ENCODE peak calls at places on chromosomes 5 and 9, in seven cellular contexts. H, R, U, Z, K, P and B are unnamed samples.

GRCh38 chr9:136754626-136755284 is 3.3 kb downstream of the LCN8 start:
- DNase-seq in H (no peak), R (no peak), U (no peak), Z (no peak), K (no peak), P (no peak), B (no peak)

GRCh38 chr9:99823392-99824377 is 2.0 kb downstream of the NR4A3 start:
- DNase-seq in H (no peak), R (peak), U (peak), Z (no peak), K (peak), P (peak), B (no peak)

GRCh38 chr9:16708638-16709435 is 161.6 kb downstream of the BNC2 start:
- DNase-seq in H (no peak), R (no peak), U (no peak), Z (no peak), K (peak), P (no peak), B (no peak)

GRCh38 chr5:179766021-179766725 is 27.6 kb upstream of the LTC4S start:
- DNase-seq in H (no peak), R (no peak), U (no peak), Z (no peak), K (peak), P (no peak), B (no peak)

GRCh38 chr9:26159575-26160392 is 481.5 kb upstream of the TUSC1 start:
- DNase-seq in H (no peak), R (no peak), U (no peak), Z (no peak), K (no peak), P (no peak), B (no peak)

GRCh38 chr5:24864244-24864643 is 219.5 kb upstream of the CDH10 start:
- DNase-seq in H (no peak), R (no peak), U (no peak), Z (no peak), K (no peak), P (no peak), B (no peak)

GRCh38 chr9:137158625-137159024 is 11.2 kb downstream of the LRRC26 start:
- DNase-seq in H (no peak), R (no peak), U (no peak), Z (no peak), K (no peak), P (no peak), B (no peak)

GRCh38 chr5:108381034-108381954 is 604 bp downstream of the FBXL17 start:
- DNase-seq in H (peak), R (peak), U (peak), Z (peak), K (peak), P (peak), B (no peak)

GRCh38 chr5:37951946-37952721 is 112.3 kb upstream of the GDNF start:
- DNase-seq in H (no peak), R (no peak), U (no peak), Z (no peak), K (no peak), P (no peak), B (no peak)

GRCh38 chr5:44821164-44821563 is 12.4 kb downstream of the MRPS30 start:
- DNase-seq in H (no peak), R (no peak), U (no peak), Z (no peak), K (no peak), P (peak), B (no peak)

GRCh38 chr5:112735702-112736101 is 2.0 kb upstream of the APC start:
- DNase-seq in H (no peak), R (no peak), U (no peak), Z (no peak), K (peak), P (no peak), B (no peak)

GRCh38 chr5:52727568-52727967 is 60.1 kb upstream of the ITGA1 start:
- DNase-seq in H (peak), R (no peak), U (peak), Z (no peak), K (peak), P (no peak), B (no peak)

GRCh38 chr5:156366536-156366935 is 39.6 kb downstream of the SGCD start:
- DNase-seq in H (no peak), R (no peak), U (no peak), Z (no peak), K (no peak), P (no peak), B (no peak)

GRCh38 chr9:113484258-113484730 is 20.8 kb downstream of the RGS3 start:
- DNase-seq in H (no peak), R (no peak), U (peak), Z (no peak), K (peak), P (no peak), B (no peak)

GRCh38 chr9:129280236-129281231 is 102.5 kb upstream of the IER5L start:
- DNase-seq in H (no peak), R (no peak), U (no peak), Z (peak), K (no peak), P (no peak), B (peak)

GRCh38 chr9:4313144-4313543 is 13.3 kb upstream of the GLIS3 start:
- DNase-seq in H (no peak), R (no peak), U (no peak), Z (no peak), K (no peak), P (no peak), B (no peak)

GRCh38 chr5:14238272-14238671 is 95.1 kb downstream of the TRIO start:
- DNase-seq in H (no peak), R (no peak), U (no peak), Z (no peak), K (no peak), P (no peak), B (no peak)

GRCh38 chr9:100937377-100937776 is 91.2 kb upstream of the PLPPR1 start:
- DNase-seq in H (no peak), R (no peak), U (no peak), Z (no peak), K (no peak), P (no peak), B (no peak)

GRCh38 chr9:93244510-93245436 is 60.8 kb downstream of the WNK2 start:
- DNase-seq in H (no peak), R (no peak), U (no peak), Z (no peak), K (no peak), P (no peak), B (no peak)

GRCh38 chr9:127096208-127096607 is 26.2 kb downstream of the ANGPTL2 start:
- DNase-seq in H (no peak), R (no peak), U (no peak), Z (no peak), K (no peak), P (no peak), B (no peak)

GRCh38 chr5:57549546-57549945 is 66.9 kb upstream of the ACTBL2 start:
- DNase-seq in H (no peak), R (no peak), U (no peak), Z (no peak), K (no peak), P (no peak), B (no peak)

GRCh38 chr9:115046199-115046598 is 71.8 kb downstream of the TNC start:
- DNase-seq in H (no peak), R (no peak), U (no peak), Z (no peak), K (no peak), P (no peak), B (no peak)

GRCh38 chr5:148972958-148973357 is 89.9 kb downstream of the SH3TC2 start:
- DNase-seq in H (peak), R (no peak), U (no peak), Z (no peak), K (peak), P (no peak), B (no peak)

GRCh38 chr9:109107402-109108240 is 12.1 kb downstream of the TMEM245 start:
- DNase-seq in H (no peak), R (no peak), U (no peak), Z (no peak), K (peak), P (no peak), B (no peak)

GRCh38 chr9:131524578-131525315 is 6.3 kb downstream of the UCK1 start:
- DNase-seq in H (no peak), R (no peak), U (no peak), Z (no peak), K (no peak), P (no peak), B (no peak)

GRCh38 chr5:171736976-171737848 is 48.4 kb upstream of the SMIM23 start:
- DNase-seq in H (no peak), R (no peak), U (peak), Z (no peak), K (no peak), P (peak), B (no peak)

GRCh38 chr5:181173420-181174342 is 26.3 kb downstream of the OR2V2 start:
- DNase-seq in H (no peak), R (peak), U (no peak), Z (no peak), K (no peak), P (no peak), B (no peak)

GRCh38 chr9:86792136-86792535 is 155.2 kb downstream of the GAS1 start:
- DNase-seq in H (no peak), R (no peak), U (no peak), Z (no peak), K (peak), P (no peak), B (no peak)

GRCh38 chr5:38780316-38780715 is 65.5 kb upstream of the OSMR start:
- DNase-seq in H (no peak), R (no peak), U (no peak), Z (no peak), K (no peak), P (no peak), B (no peak)

GRCh38 chr5:116685931-116686330 is 111.3 kb upstream of the SEMA6A start:
- DNase-seq in H (no peak), R (no peak), U (no peak), Z (no peak), K (no peak), P (no peak), B (no peak)

GRCh38 chr9:130101963-130102362 is 48.3 kb downstream of the GPR107 start:
- DNase-seq in H (no peak), R (no peak), U (no peak), Z (no peak), K (no peak), P (peak), B (no peak)

GRCh38 chr9:74865177-74865576 is 22.5 kb downstream of the TRPM6 start:
- DNase-seq in H (no peak), R (no peak), U (no peak), Z (no peak), K (no peak), P (no peak), B (no peak)

GRCh38 chr9:92059669-92060068 is 55.5 kb downstream of the SPTLC1 start:
- DNase-seq in H (no peak), R (no peak), U (no peak), Z (no peak), K (no peak), P (no peak), B (no peak)